ENCODE peak calls at places on chromosomes 7 and 10, in five cellular contexts. G is H1, B is HepG2, A is NT2/D1, J is GM12878. W is an unnamed sample.

GRCh38 chr7:101676956-101677355 is 47.9 kb upstream of the MYL10 start:
- DNase-seq in G (no peak), B (no peak), A (no peak), J (no peak), W (no peak)

GRCh38 chr7:2471396-2471795 is 4.8 kb downstream of the GRIFIN start:
- DNase-seq in B (no peak), A (no peak), J (no peak), G (no peak), W (no peak)

GRCh38 chr10:11612004-11613001 is 853 bp upstream of the USP6NL start:
- DNase-seq in J (no peak), A (no peak), B (no peak), G (no peak), W (no peak)

GRCh38 chr7:10950494-10950893 is 23.2 kb upstream of the PHF14 start:
- DNase-seq in G (no peak), B (peak), J (no peak), A (no peak), W (no peak)

GRCh38 chr7:74656421-74656910 is 1.1 kb upstream of the GTF2I start:
- DNase-seq in A (no peak), G (no peak), J (no peak), B (peak), W (peak)

GRCh38 chr10:114256822-114257221 is 17.8 kb downstream of the VWA2 start:
- DNase-seq in B (no peak), G (no peak), J (no peak), A (no peak), W (no peak)

GRCh38 chr7:16271990-16272665 is 149.2 kb downstream of the CRPPA start:
- DNase-seq in A (peak), B (no peak), J (no peak), G (no peak), W (no peak)

GRCh38 chr10:61628199-61628874 is 34.4 kb upstream of the CABCOCO1 start:
- DNase-seq in J (no peak), A (no peak), G (no peak), B (no peak), W (no peak)

GRCh38 chr7:150373049-150373801 is 4.6 kb downstream of the REPIN1 start:
- DNase-seq in B (no peak), A (no peak), G (no peak), J (no peak), W (no peak)

GRCh38 chr7:106552645-106553445 is 108.1 kb downstream of the CCDC71L start:
- DNase-seq in B (no peak), A (no peak), J (peak), G (no peak), W (no peak)

GRCh38 chr7:37089972-37090371 is 358.7 kb downstream of the ELMO1 start:
- DNase-seq in B (peak), J (no peak), G (no peak), A (no peak), W (no peak)

GRCh38 chr7:44581426-44581906 is 565 bp downstream of the TMED4 start:
- DNase-seq in B (no peak), A (no peak), J (no peak), G (no peak), W (no peak)

GRCh38 chr7:141754939-141755338 is 9.0 kb upstream of the TAS2R3 start:
- DNase-seq in J (no peak), A (peak), B (peak), G (no peak), W (peak)

GRCh38 chr10:87706731-87707130 is 47.1 kb downstream of the PAPSS2 start:
- DNase-seq in A (no peak), G (no peak), B (no peak), J (no peak), W (no peak)

GRCh38 chr7:101744588-101744987 is 72.8 kb upstream of the CUX1 start:
- DNase-seq in G (no peak), J (no peak), B (no peak), A (no peak), W (no peak)

GRCh38 chr7:1851731-1852531 is 181.9 kb downstream of the ELFN1 start:
- DNase-seq in A (no peak), B (no peak), J (no peak), G (no peak), W (no peak)

GRCh38 chr7:16626388-16626787 is 19.2 kb downstream of the ANKMY2 start:
- DNase-seq in A (no peak), B (no peak), J (no peak), G (no peak), W (no peak)

GRCh38 chr10:44030132-44030531 is 354.8 kb downstream of the CXCL12 start:
- DNase-seq in A (no peak), J (no peak), G (peak), B (no peak), W (no peak)
- TF ChIP-seq SUZ12 in A (no peak), J (no peak), G (no peak), B (no peak), W (no peak)

GRCh38 chr10:101572785-101573184 is 15.3 kb downstream of the POLL start:
- DNase-seq in J (no peak), A (no peak), G (no peak), B (no peak), W (no peak)
- TF ChIP-seq SUZ12 in J (no peak), A (no peak), G (no peak), B (no peak), W (no peak)

GRCh38 chr7:124712017-124712416 is 53.6 kb downstream of the GPR37 start:
- DNase-seq in G (no peak), A (no peak), B (no peak), J (no peak), W (no peak)
- TF ChIP-seq SUZ12 in G (no peak), A (no peak), B (no peak), J (no peak), W (no peak)

GRCh38 chr7:50142421-50143113 is 49.5 kb upstream of the ZPBP start:
- DNase-seq in B (peak), G (no peak), A (peak), J (peak), W (no peak)
- TF ChIP-seq SUZ12 in B (no peak), G (no peak), A (no peak), J (no peak), W (no peak)

GRCh38 chr7:129054438-129055293 is at the start of gene TNPO3:
- DNase-seq in G (peak), B (peak), J (peak), A (peak), W (peak)

GRCh38 chr7:129053938-129054437 is 923 bp downstream of the TNPO3 start:
- DNase-seq in B (no peak), G (no peak), J (no peak), A (no peak), W (no peak)

GRCh38 chr7:129055861-129056464 is 1.1 kb upstream of the TNPO3 start:
- DNase-seq in A (no peak), G (no peak), B (no peak), J (no peak), W (no peak)

GRCh38 chr7:129052441-129052840 is 2.5 kb downstream of the TNPO3 start:
- DNase-seq in A (no peak), G (no peak), B (no peak), J (no peak), W (no peak)

GRCh38 chr7:129055294-129055816 is 444 bp upstream of the TNPO3 start:
- DNase-seq in B (no peak), A (no peak), G (no peak), J (no peak), W (no peak)
- TF ChIP-seq SUZ12 in B (no peak), A (no peak), G (no peak), J (no peak), W (no peak)

DNA sequence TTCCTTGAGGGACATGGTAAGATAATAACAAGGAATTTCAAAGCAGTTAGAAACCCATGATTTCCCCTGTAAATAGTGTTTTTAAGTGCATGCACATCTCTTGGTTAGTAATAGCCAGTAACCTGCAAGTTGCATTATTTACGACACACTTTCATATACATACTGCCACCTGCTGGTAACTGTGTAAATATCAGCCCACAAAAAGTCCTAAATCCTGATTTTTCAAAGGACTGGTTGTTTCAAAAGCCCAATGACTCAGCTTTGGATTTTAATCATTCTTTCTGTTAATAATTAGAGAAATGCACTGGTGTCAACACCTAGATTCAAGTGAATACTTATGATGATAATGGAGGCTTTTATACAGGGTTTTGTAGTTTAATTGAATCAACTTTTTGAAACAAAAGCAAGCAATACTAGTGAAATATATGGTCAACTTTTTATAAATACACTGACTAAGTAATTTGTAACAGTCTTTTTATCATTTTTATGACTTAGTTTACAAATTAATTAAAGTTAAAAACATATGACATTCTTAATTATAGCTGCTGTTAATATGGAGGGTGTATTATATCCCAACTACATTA is 367.5 kb upstream of the SEMA3D start:
- DNase-seq in B (peak), J (no peak), G (no peak), A (peak), W (peak)
- TF ChIP-seq SUZ12 in B (no peak), J (no peak), G (no peak), A (no peak), W (no peak)

DNA sequence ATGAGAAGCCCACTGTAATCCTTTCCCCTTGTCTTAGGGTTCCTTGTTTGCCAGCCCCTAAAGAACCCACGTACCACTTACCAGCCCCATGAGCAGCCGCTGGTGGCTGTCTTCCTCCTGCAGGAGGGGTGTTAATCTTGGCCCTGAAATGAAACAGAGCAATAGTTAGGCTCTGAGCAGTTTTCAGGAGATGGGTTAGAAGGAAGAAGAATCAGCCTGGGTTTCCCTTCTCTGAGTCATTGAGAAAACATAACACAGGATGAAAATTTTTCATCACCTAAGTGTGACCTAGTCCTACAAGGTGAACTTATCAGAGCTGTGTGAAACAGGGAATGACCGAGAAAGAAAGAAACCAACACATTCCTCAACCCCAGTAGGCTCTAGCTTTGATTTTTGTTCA is 90.0 kb downstream of the GSAP start:
- DNase-seq in G (no peak), A (no peak), J (no peak), B (no peak), W (no peak)
- TF ChIP-seq SUZ12 in G (no peak), A (no peak), J (no peak), B (no peak), W (no peak)